ENCODE peak calls at places on chromosomes 1 and 21, in five cellular contexts. L, J, M, I and A are unnamed samples.

GRCh38 chr1:245463392-245464165 is 308.8 kb downstream of the KIF26B start:
- DNase-seq in L (no peak), J (no peak), M (no peak), I (no peak), A (no peak)

GRCh38 chr1:208272311-208272710 is 28.1 kb upstream of the PLXNA2 start:
- DNase-seq in L (no peak), J (no peak), M (no peak), I (no peak), A (no peak)

GRCh38 chr1:49465486-49466185 is 558.1 kb downstream of the AGBL4 start:
- DNase-seq in L (no peak), J (no peak), M (no peak), I (no peak), A (no peak)

GRCh38 chr1:109198043-109198695 is 15.5 kb upstream of the SARS1 start:
- DNase-seq in L (no peak), J (no peak), M (no peak), I (peak), A (no peak)

GRCh38 chr1:171917361-171917760 is 76.1 kb downstream of the DNM3 start:
- DNase-seq in L (no peak), J (no peak), M (no peak), I (no peak), A (no peak)

GRCh38 chr1:107297681-107298080 is 156.8 kb downstream of the NTNG1 start:
- DNase-seq in L (no peak), J (no peak), M (no peak), I (no peak), A (no peak)

GRCh38 chr21:39326607-39327307 is 13.3 kb upstream of the BRWD1 start:
- DNase-seq in L (no peak), J (no peak), M (no peak), I (no peak), A (no peak)

GRCh38 chr1:170075186-170075585 is 691 bp upstream of the KIFAP3 start:
- DNase-seq in L (no peak), J (no peak), M (no peak), I (no peak), A (no peak)